ENCODE peak calls at places on chromosomes 16 and 17, in ten cellular contexts. B is A549; Q is fibroblast of pulmonary artery; X is HAP-1; V is IMR-90; A is C1 segment of cervical spinal cord; S is activated naive CD8-positive, alpha-beta T cell treated with anti-CD3 and anti-CD28 coated beads, Interleukin-2, amount 50 U/mL, for 24 hours; H is stimulated activated CD4-positive, alpha-beta T cell treated with anti-CD3 and anti-CD28 coated beads, Interleukin-4, amount 100 ng/mL, for 48 hours; D is left cardiac atrium; P is head of caudate nucleus. T is an unnamed sample.

GRCh38 chr17:43983515-43984411 is 20.7 kb upstream of the NAGS start:
- DNase-seq in B (peak; percentile 34), P (no peak), A (no peak), S (no peak), H (no peak), X (no peak), Q (no peak), V (no peak), D (peak; percentile 33), T (no peak)

GRCh38 chr16:5257462-5257861 is 159.9 kb upstream of the EEF2KMT start:
- DNase-seq in Q (no peak), A (no peak), P (no peak), V (no peak), D (no peak), B (no peak), X (no peak), H (no peak), S (no peak), T (no peak)

GRCh38 chr17:43383372-43383771 is 15.4 kb upstream of the ARL4D start:
- DNase-seq in D (no peak), P (no peak), A (no peak), H (no peak), Q (no peak), B (no peak), S (no peak), X (no peak), V (no peak), T (no peak)

GRCh38 chr16:2205104-2205966 is at the start of gene MLST8:
- DNase-seq in D (peak; percentile 90), V (peak; percentile 80), A (peak; percentile 88), B (peak; percentile 89), S (peak; percentile 90), Q (peak; percentile 88), X (peak; percentile 72), P (peak; percentile 90), H (peak; percentile 76), T (peak; percentile 97)

GRCh38 chr17:41917192-41917591 is 1.6 kb downstream of the ACLY start:
- DNase-seq in H (no peak), D (no peak), V (peak; percentile 59), B (peak; percentile 60), Q (peak; percentile 64), A (no peak), P (no peak), S (no peak), X (no peak), T (no peak)

GRCh38 chr17:51743477-51743876 is 415.0 kb downstream of the CA10 start:
- DNase-seq in V (no peak), P (no peak), Q (no peak), X (no peak), H (no peak), A (no peak), S (no peak), B (no peak), D (no peak), T (no peak)

GRCh38 chr16:30903596-30903995 is 7.2 kb downstream of the CTF1 start:
- DNase-seq in D (no peak), X (no peak), S (peak; percentile 25), P (no peak), V (no peak), Q (peak; percentile 61), H (no peak), B (peak; percentile 35), A (no peak), T (no peak)

GRCh38 chr17:56754523-56755208 is 79.1 kb downstream of the C17orf67 start:
- DNase-seq in H (no peak), D (no peak), S (no peak), Q (peak; percentile 24), A (no peak), V (peak; percentile 56), X (no peak), P (no peak), B (peak; percentile 53), T (no peak)

GRCh38 chr17:8673621-8674020 is 43.1 kb upstream of the MYH10 start:
- DNase-seq in D (peak; percentile 61), S (no peak), H (no peak), P (no peak), B (no peak), V (peak; percentile 59), A (no peak), X (no peak), Q (peak; percentile 94), T (no peak)

GRCh38 chr17:63675231-63675606 is 24.7 kb downstream of the LIMD2 start:
- DNase-seq in P (no peak), B (no peak), H (no peak), A (no peak), X (no peak), S (no peak), Q (peak; percentile 36), V (no peak), D (no peak), T (no peak)

T was measured in posterior cingulate gyrus.